ENCODE peak calls at places on chromosomes 16 and 17, in ten cellular contexts. One of them, this sample, is unnamed.
A peak's percentile ranks its signal among the peaks of the same experiment; 100 is the strongest.

GRCh38 chr17:36629252-36629847 is 28.0 kb downstream of the MRM1 start:
- DNase-seq in coronary artery: no peak
- DNase-seq in T1000: peak; percentile 67
- DNase-seq in cerebellar nuclear complex: peak; percentile 26
- DNase-seq in Right ventricle myocardium superior: peak; percentile 82
- DNase-seq in ecto neural progenitor cell: peak; percentile 94
- DNase-seq in C1 segment of cervical spinal cord: peak; percentile 46
- DNase-seq in Peyer's patch: peak; percentile 84
- DNase-seq in NCI-H774: peak; percentile 85
- DNase-seq in NCI-H510A: peak; percentile 28
- DNase-seq in this sample: peak; percentile 64

GRCh38 chr17:40598021-40598927 is 33.0 kb upstream of the CCR7 start:
- DNase-seq in coronary artery: no peak
- DNase-seq in T1000: no peak
- DNase-seq in cerebellar nuclear complex: no peak
- DNase-seq in Right ventricle myocardium superior: no peak
- DNase-seq in ecto neural progenitor cell: no peak
- DNase-seq in C1 segment of cervical spinal cord: no peak
- DNase-seq in Peyer's patch: no peak
- DNase-seq in NCI-H774: no peak
- DNase-seq in NCI-H510A: no peak
- DNase-seq in this sample: peak; percentile 23

GRCh38 chr16:12130691-12131302 is 154.3 kb downstream of the SNX29 start:
- DNase-seq in coronary artery: no peak
- DNase-seq in T1000: no peak
- DNase-seq in cerebellar nuclear complex: no peak
- DNase-seq in Right ventricle myocardium superior: no peak
- DNase-seq in ecto neural progenitor cell: no peak
- DNase-seq in C1 segment of cervical spinal cord: no peak
- DNase-seq in Peyer's patch: no peak
- DNase-seq in NCI-H774: no peak
- DNase-seq in NCI-H510A: no peak
- DNase-seq in this sample: no peak

GRCh38 chr17:75346906-75347305 is 57.7 kb upstream of the SLC25A19 start:
- DNase-seq in coronary artery: no peak
- DNase-seq in T1000: no peak
- DNase-seq in cerebellar nuclear complex: no peak
- DNase-seq in Right ventricle myocardium superior: no peak
- DNase-seq in ecto neural progenitor cell: peak; percentile 64
- DNase-seq in C1 segment of cervical spinal cord: no peak
- DNase-seq in Peyer's patch: no peak
- DNase-seq in NCI-H774: no peak
- DNase-seq in NCI-H510A: no peak
- DNase-seq in this sample: no peak

GRCh38 chr17:63476857-63477470 is at the start of gene ACE:
- DNase-seq in coronary artery: no peak
- DNase-seq in T1000: no peak
- DNase-seq in cerebellar nuclear complex: no peak
- DNase-seq in Right ventricle myocardium superior: no peak
- DNase-seq in ecto neural progenitor cell: peak; percentile 76
- DNase-seq in C1 segment of cervical spinal cord: no peak
- DNase-seq in Peyer's patch: peak; percentile 91
- DNase-seq in NCI-H774: peak; percentile 80
- DNase-seq in NCI-H510A: peak; percentile 89
- DNase-seq in this sample: peak; percentile 20

GRCh38 chr16:8611886-8612595 is 9.5 kb upstream of the METTL22 start:
- DNase-seq in coronary artery: no peak
- DNase-seq in T1000: no peak
- DNase-seq in cerebellar nuclear complex: no peak
- DNase-seq in Right ventricle myocardium superior: no peak
- DNase-seq in ecto neural progenitor cell: no peak
- DNase-seq in C1 segment of cervical spinal cord: no peak
- DNase-seq in Peyer's patch: no peak
- DNase-seq in NCI-H774: no peak
- DNase-seq in NCI-H510A: no peak
- DNase-seq in this sample: no peak

GRCh38 chr16:55368205-55368604 is 44.2 kb downstream of the IRX6 start:
- DNase-seq in coronary artery: no peak
- DNase-seq in T1000: no peak
- DNase-seq in cerebellar nuclear complex: no peak
- DNase-seq in Right ventricle myocardium superior: no peak
- DNase-seq in ecto neural progenitor cell: no peak
- DNase-seq in C1 segment of cervical spinal cord: no peak
- DNase-seq in Peyer's patch: no peak
- DNase-seq in NCI-H774: no peak
- DNase-seq in NCI-H510A: no peak
- DNase-seq in this sample: no peak

GRCh38 chr16:9081183-9081582 is 10.3 kb upstream of the HAPSTR1 start:
- DNase-seq in coronary artery: no peak
- DNase-seq in T1000: no peak
- DNase-seq in cerebellar nuclear complex: no peak
- DNase-seq in Right ventricle myocardium superior: no peak
- DNase-seq in ecto neural progenitor cell: no peak
- DNase-seq in C1 segment of cervical spinal cord: no peak
- DNase-seq in Peyer's patch: no peak
- DNase-seq in NCI-H774: no peak
- DNase-seq in NCI-H510A: no peak
- DNase-seq in this sample: no peak

GRCh38 chr17:42670199-42670924 is 6.4 kb downstream of the PLEKHH3 start:
- DNase-seq in coronary artery: no peak
- DNase-seq in T1000: no peak
- DNase-seq in cerebellar nuclear complex: no peak
- DNase-seq in Right ventricle myocardium superior: no peak
- DNase-seq in ecto neural progenitor cell: peak; percentile 83
- DNase-seq in C1 segment of cervical spinal cord: no peak
- DNase-seq in Peyer's patch: no peak
- DNase-seq in NCI-H774: no peak
- DNase-seq in NCI-H510A: no peak
- DNase-seq in this sample: no peak

GRCh38 chr16:25868966-25869365 is 177.2 kb downstream of the HS3ST4 start:
- DNase-seq in coronary artery: no peak
- DNase-seq in T1000: no peak
- DNase-seq in cerebellar nuclear complex: no peak
- DNase-seq in Right ventricle myocardium superior: no peak
- DNase-seq in ecto neural progenitor cell: no peak
- DNase-seq in C1 segment of cervical spinal cord: no peak
- DNase-seq in Peyer's patch: no peak
- DNase-seq in NCI-H774: no peak
- DNase-seq in NCI-H510A: no peak
- DNase-seq in this sample: no peak

GRCh38 chr17:79027925-79028491 is 4.0 kb downstream of the C1QTNF1 start:
- DNase-seq in coronary artery: peak; percentile 91
- DNase-seq in T1000: peak; percentile 17
- DNase-seq in cerebellar nuclear complex: no peak
- DNase-seq in Right ventricle myocardium superior: no peak
- DNase-seq in ecto neural progenitor cell: no peak
- DNase-seq in C1 segment of cervical spinal cord: no peak
- DNase-seq in Peyer's patch: no peak
- DNase-seq in NCI-H774: no peak
- DNase-seq in NCI-H510A: no peak
- DNase-seq in this sample: no peak

GRCh38 chr17:44258811-44259351 is 9.1 kb downstream of the SLC4A1 start:
- DNase-seq in coronary artery: no peak
- DNase-seq in T1000: no peak
- DNase-seq in cerebellar nuclear complex: no peak
- DNase-seq in Right ventricle myocardium superior: no peak
- DNase-seq in ecto neural progenitor cell: no peak
- DNase-seq in C1 segment of cervical spinal cord: no peak
- DNase-seq in Peyer's patch: no peak
- DNase-seq in NCI-H774: no peak
- DNase-seq in NCI-H510A: no peak
- DNase-seq in this sample: no peak